ENCODE peak calls at places on chromosome 9, in four cellular contexts. K, P, L and J are unnamed samples.

GRCh38 chr9:29685531-29685930 is 2112.2 kb upstream of the C9orf72 start:
- DNase-seq in L (no peak), K (no peak), P (no peak), J (no peak)

GRCh38 chr9:64773491-64773931 is 511.5 kb downstream of the FOXD4L5 start:
- DNase-seq in K (no peak), L (peak), P (no peak), J (no peak)

GRCh38 chr9:95110956-95111525 is 206.5 kb downstream of the FANCC start:
- DNase-seq in P (no peak), K (no peak), L (no peak), J (no peak)

GRCh38 chr9:108759835-108760234 is 96.0 kb downstream of the ACTL7B start:
- DNase-seq in P (no peak), L (no peak), K (no peak), J (no peak)

GRCh38 chr9:126894052-126894603 is 20.5 kb upstream of the RALGPS1 start:
- DNase-seq in L (no peak), K (no peak), P (no peak), J (no peak)

GRCh38 chr9:134159566-134160245 is 4.7 kb downstream of the RNU6ATAC start:
- DNase-seq in L (no peak), K (no peak), P (no peak), J (no peak)

GRCh38 chr9:2785060-2785459 is 58.8 kb downstream of the PUM3 start:
- DNase-seq in K (no peak), L (no peak), P (no peak), J (no peak)

GRCh38 chr9:122944960-122945888 is 4.4 kb downstream of the RABGAP1 start:
- DNase-seq in P (no peak), L (no peak), K (no peak), J (no peak)

GRCh38 chr9:137423001-137423809 is at the start of the genes EXD3 and NOXA1:
- DNase-seq in L (peak), K (peak), P (peak), J (peak)

GRCh38 chr9:126150411-126151030 is 176.1 kb upstream of the MVB12B start:
- DNase-seq in L (no peak), K (no peak), P (peak), J (peak)

GRCh38 chr9:106976772-106977171 is 113.8 kb downstream of the ZNF462 start:
- DNase-seq in P (peak), L (no peak), K (no peak), J (no peak)

GRCh38 chr9:98142182-98142924 is 23.3 kb upstream of the TRIM14 start:
- DNase-seq in P (peak), K (no peak), L (no peak), J (no peak)

GRCh38 chr9:93267091-93267541 is 83.2 kb downstream of the WNK2 start:
- DNase-seq in K (no peak), P (no peak), L (no peak), J (no peak)

GRCh38 chr9:16833285-16833684 is 37.2 kb downstream of the BNC2 start:
- DNase-seq in P (no peak), L (no peak), K (no peak), J (no peak)

GRCh38 chr9:87088621-87089020 is 141.3 kb upstream of the GAS1 start:
- DNase-seq in L (no peak), K (no peak), P (no peak), J (no peak)

GRCh38 chr9:94868462-94868861 is 142.0 kb downstream of the AOPEP start:
- DNase-seq in P (no peak), K (no peak), L (no peak), J (no peak)

GRCh38 chr9:99811172-99811571 is 10.5 kb upstream of the NR4A3 start:
- DNase-seq in P (no peak), L (no peak), K (no peak), J (no peak)
- TF ChIP-seq ELF4 in P (no peak), L (no peak), K (no peak), J (no peak)

GRCh38 chr9:72477862-72478564 is 43.4 kb upstream of the TMC1 start:
- DNase-seq in P (peak), K (no peak), L (no peak), J (peak)
- TF ChIP-seq ELF4 in P (no peak), K (no peak), L (no peak), J (no peak)

GRCh38 chr9:24824607-24825006 is 278.9 kb upstream of the IZUMO3 start:
- DNase-seq in P (no peak), L (no peak), K (no peak), J (no peak)

GRCh38 chr9:24832307-24832706 is 286.6 kb upstream of the IZUMO3 start:
- DNase-seq in P (peak), L (no peak), K (peak), J (peak)

DNA sequence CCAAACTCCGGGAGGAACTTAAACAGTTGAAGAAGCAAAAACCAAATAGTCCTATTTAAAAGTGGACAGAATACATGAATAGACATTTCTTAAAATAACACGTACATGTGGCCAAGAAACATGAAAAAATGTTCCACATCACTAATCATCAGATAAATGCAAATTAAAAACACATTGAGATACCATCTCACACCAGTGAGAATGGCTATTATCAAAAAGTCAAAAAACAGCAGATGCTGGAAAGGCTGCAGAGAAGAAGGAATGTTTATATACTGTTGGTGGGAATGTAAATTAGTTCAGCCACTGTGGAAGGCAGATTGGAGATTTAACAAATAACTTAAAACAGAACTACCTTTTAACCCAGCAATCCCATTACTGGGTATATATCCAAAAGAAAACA is 283.0 kb upstream of the IZUMO3 start:
- DNase-seq in P (no peak), K (no peak), L (no peak), J (no peak)
- TF ChIP-seq ELF4 in P (no peak), K (no peak), L (no peak), J (no peak)

GRCh38 chr9:36074870-36075532 is 38.3 kb downstream of the RECK start:
- DNase-seq in L (no peak), K (no peak), P (peak), J (no peak)
- TF ChIP-seq ELF4 in L (no peak), K (no peak), P (no peak), J (no peak)

GRCh38 chr9:91038483-91039124 is 237.0 kb downstream of the SYK start:
- DNase-seq in P (no peak), L (no peak), K (no peak), J (no peak)
- TF ChIP-seq ELF4 in P (no peak), L (no peak), K (no peak), J (no peak)

GRCh38 chr9:128420651-128421473 is at the start of gene CERCAM:
- DNase-seq in L (peak), P (peak), K (peak), J (peak)
- TF ChIP-seq ELF4 in L (no peak), P (no peak), K (no peak), J (no peak)